ENCODE peak calls at places on chromosomes 13 and 19, in four cellular contexts. D is AG09319; O is activated T-cell treated with anti-CD3 and anti-CD28 coated beads, Interleukin-2, amount 50 U/mL, for 4 hours; R is Caco-2. P is an unnamed sample.

GRCh38 chr13:27960362-27961226 is 8.5 kb downstream of the CDX2 start:
- DNase-seq in O (no peak), R (peak; percentile 96), D (no peak), P (no peak)

GRCh38 chr19:33630880-33631627 is 9.3 kb downstream of the CHST8 start:
- DNase-seq in R (no peak), D (no peak), O (no peak), P (no peak)

GRCh38 chr13:33799950-33800592 is 17.9 kb upstream of the RFC3 start:
- DNase-seq in D (no peak), R (no peak), O (no peak), P (no peak)

GRCh38 chr19:34236035-34236793 is 18.1 kb upstream of the GARRE1 start:
- DNase-seq in O (no peak), D (peak; percentile 90), R (no peak), P (no peak)

GRCh38 chr13:50892162-50892944 is 17.2 kb upstream of the RNASEH2B start:
- DNase-seq in O (peak; percentile 12), R (no peak), D (no peak), P (no peak)

GRCh38 chr19:18340990-18341868 is 831 bp downstream of the PGPEP1 start:
- DNase-seq in O (peak; percentile 67), R (peak; percentile 58), D (no peak), P (no peak)

GRCh38 chr19:16266586-16266942 is 58.1 kb upstream of the KLF2 start:
- DNase-seq in D (no peak), R (no peak), O (peak; percentile 36), P (no peak)

GRCh38 chr13:106562301-106562700 is 5.6 kb downstream of the ARGLU1 start:
- DNase-seq in D (no peak), O (no peak), R (no peak), P (no peak)

GRCh38 chr19:41226053-41226873 is 7.2 kb downstream of the AXL start:
- DNase-seq in D (peak; percentile 86), O (peak; percentile 19), R (peak; percentile 85), P (no peak)

GRCh38 chr19:48329167-48329891 is 4.0 kb downstream of the EMP3 start:
- DNase-seq in O (peak; percentile 25), R (peak; percentile 55), D (no peak), P (no peak)

GRCh38 chr13:52109096-52109495 is 19.8 kb downstream of the NEK5 start:
- DNase-seq in D (no peak), R (peak; percentile 30), O (no peak), P (no peak)

GRCh38 chr13:80630685-80631121 is 289.8 kb upstream of the SPRY2 start:
- DNase-seq in R (no peak), O (no peak), D (no peak), P (no peak)

GRCh38 chr19:8052464-8052859 is at the start of gene CCL25:
- DNase-seq in R (no peak), D (no peak), O (no peak), P (no peak)

GRCh38 chr13:87666826-87667225 is 4.3 kb upstream of the SLITRK5 start:
- DNase-seq in R (no peak), O (no peak), D (no peak), P (no peak)

GRCh38 chr19:1181606-1182005 is 7.5 kb upstream of the SBNO2 start:
- DNase-seq in R (peak; percentile 78), D (no peak), O (no peak), P (no peak)

GRCh38 chr19:13995878-13996765 is 10.0 kb downstream of the RFX1 start:
- DNase-seq in R (no peak), O (no peak), D (no peak), P (no peak)

GRCh38 chr19:41144403-41144802 is 30.2 kb downstream of the CYP2F1 start:
- DNase-seq in D (peak; percentile 58), O (peak; percentile 87), R (peak; percentile 82), P (peak; percentile 19)

GRCh38 chr13:108223850-108224503 is 5.8 kb downstream of the ABHD13 start:
- DNase-seq in D (no peak), O (no peak), R (no peak), P (no peak)

GRCh38 chr19:37970699-37971098 is 63.7 kb downstream of the SIPA1L3 start:
- DNase-seq in O (no peak), D (no peak), R (no peak), P (no peak)

GRCh38 chr19:4362871-4363545 is 19.6 kb downstream of the MPND start:
- DNase-seq in O (no peak), R (peak; percentile 49), D (no peak), P (no peak)

GRCh38 chr19:55635334-55635717 is 5.5 kb upstream of the ZNF580 start:
- DNase-seq in D (no peak), R (no peak), O (no peak), P (no peak)

GRCh38 chr13:113110048-113110851 is 4.7 kb downstream of the F7 start:
- DNase-seq in R (no peak), D (no peak), O (peak; percentile 50), P (no peak)

GRCh38 chr13:44667950-44668349 is 91.8 kb upstream of the TSC22D1 start:
- DNase-seq in O (no peak), R (no peak), D (peak; percentile 57), P (peak; percentile 73)

GRCh38 chr13:30927595-30927994 is 4.9 kb upstream of the TEX26 start:
- DNase-seq in O (no peak), R (no peak), D (no peak), P (no peak)

GRCh38 chr19:47523473-47523872 is 8.6 kb upstream of the NAPA start:
- DNase-seq in D (no peak), R (no peak), O (no peak), P (no peak)